ENCODE peak calls at places on chromosomes 11 and 22, in four cellular contexts. Y is GM12878, K is HepG2, M is K562. T is an unnamed sample.

GRCh38 chr11:118615282-118615979 is 8.0 kb downstream of the PHLDB1 start:
- DNase-seq in M (no peak), K (peak), Y (no peak), T (no peak)

GRCh38 chr11:77197626-77198320 is 69.7 kb downstream of the MYO7A start:
- DNase-seq in Y (no peak), M (no peak), K (no peak), T (no peak)

GRCh38 chr11:46249103-46249942 is 28.1 kb upstream of the CREB3L1 start:
- DNase-seq in K (no peak), M (peak), Y (no peak), T (no peak)

GRCh38 chr11:68145120-68145866 is 24.1 kb upstream of the CHKA start:
- DNase-seq in M (no peak), Y (no peak), K (peak), T (no peak)

GRCh38 chr22:21594865-21595452 is 27.4 kb downstream of the UBE2L3 start:
- DNase-seq in K (no peak), Y (no peak), M (no peak), T (no peak)

GRCh38 chr11:65209711-65210360 is 28.1 kb downstream of the CAPN1 start:
- DNase-seq in Y (no peak), K (no peak), M (no peak), T (no peak)

GRCh38 chr11:67371549-67372231 is 1.7 kb downstream of the CLCF1 start:
- DNase-seq in K (peak), M (peak), Y (no peak), T (peak)

GRCh38 chr22:48825802-48826520 is 1001.7 kb downstream of the BRD1 start:
- DNase-seq in K (no peak), M (no peak), Y (no peak), T (no peak)

GRCh38 chr11:33868646-33869461 is 23.0 kb downstream of the LMO2 start:
- DNase-seq in M (peak), Y (no peak), K (no peak), T (no peak)

GRCh38 chr11:73344191-73344607 is 32.0 kb upstream of the RELT start:
- DNase-seq in Y (no peak), M (no peak), K (no peak), T (no peak)

GRCh38 chr11:60950024-60950423 is 2.0 kb downstream of the SLC15A3 start:
- DNase-seq in Y (no peak), M (no peak), K (no peak), T (no peak)

GRCh38 chr11:60951611-60951908 is 416 bp downstream of the SLC15A3 start:
- DNase-seq in K (no peak), Y (no peak), M (no peak), T (no peak)

GRCh38 chr11:60952742-60953170 is 780 bp upstream of the SLC15A3 start:
- DNase-seq in K (no peak), M (no peak), Y (no peak), T (no peak)

GRCh38 chr11:60951909-60952741 is at the start of gene SLC15A3:
- DNase-seq in K (no peak), Y (peak), M (no peak), T (no peak)

GRCh38 chr11:60950933-60951610 is 904 bp downstream of the SLC15A3 start:
- DNase-seq in M (no peak), K (no peak), Y (no peak), T (no peak)
- TF ChIP-seq FOXK2 in M (no peak), K (no peak), Y (no peak), T (no peak)

GRCh38 chr22:45602004-45602733 is 69.5 kb upstream of the ATXN10 start:
- DNase-seq in Y (no peak), K (no peak), M (no peak), T (no peak)

GRCh38 chr22:45600791-45601730 is 70.6 kb upstream of the ATXN10 start:
- DNase-seq in Y (no peak), M (no peak), K (no peak), T (no peak)

GRCh38 chr22:45603631-45604030 is 68.0 kb upstream of the ATXN10 start:
- DNase-seq in M (no peak), Y (no peak), K (no peak), T (no peak)

GRCh38 chr22:45604239-45604711 is 67.4 kb upstream of the ATXN10 start:
- DNase-seq in M (no peak), K (no peak), Y (no peak), T (no peak)

DNA sequence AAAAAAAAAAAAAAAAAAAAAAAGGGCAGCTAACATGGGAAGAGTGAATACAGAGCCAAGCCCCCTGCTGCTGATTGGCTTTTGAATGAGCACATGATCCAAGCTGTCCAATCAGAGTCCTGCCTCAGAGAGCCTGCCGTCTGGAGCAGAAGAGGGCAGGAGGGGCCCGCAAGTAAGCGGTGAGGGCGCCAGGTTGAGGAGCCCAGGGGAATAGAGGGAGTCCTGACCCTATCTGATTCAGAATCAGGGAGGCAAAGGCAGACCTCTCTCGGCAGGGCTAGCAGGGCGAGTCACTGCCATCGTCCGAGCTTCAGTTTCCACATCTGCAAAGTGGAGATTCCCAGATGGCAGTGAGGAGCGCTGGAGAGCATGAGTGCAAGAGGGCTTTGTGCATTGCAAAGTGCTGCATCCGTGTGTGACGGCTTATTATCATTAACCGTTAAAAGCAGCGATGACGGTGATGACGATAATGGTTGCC is 68.8 kb upstream of the ATXN10 start:
- DNase-seq in Y (no peak), M (peak), K (peak), T (peak)
- TF ChIP-seq FOXK2 in Y (no peak), M (no peak), K (no peak), T (no peak)

DNA sequence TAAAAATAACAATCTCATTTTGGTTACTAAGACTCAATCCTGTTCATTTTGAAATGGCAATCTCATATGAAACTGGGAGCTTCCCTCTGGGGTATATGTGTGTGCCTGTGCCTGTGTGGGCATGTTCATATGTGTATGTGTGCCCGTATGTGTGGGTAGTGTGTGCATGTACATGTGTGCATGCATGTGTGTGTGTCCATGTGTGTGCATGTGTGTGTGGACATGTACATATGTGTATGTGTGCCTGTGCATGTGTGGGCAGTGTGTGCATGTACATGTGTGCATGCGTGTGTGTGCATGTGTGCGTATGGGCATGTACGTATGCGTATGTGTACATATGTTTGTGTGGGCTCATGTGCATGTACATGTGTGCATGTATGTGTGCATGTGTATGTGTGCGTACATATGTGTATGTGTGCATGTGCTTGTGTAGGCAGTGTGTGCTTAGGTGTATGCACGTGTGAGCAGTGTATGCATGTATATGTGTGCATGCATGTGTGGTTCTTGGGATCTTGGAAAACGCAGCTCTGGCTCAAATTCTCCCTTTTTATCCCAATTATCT is 24.5 kb upstream of the CACNG2 start:
- DNase-seq in Y (no peak), M (no peak), K (no peak), T (no peak)
- TF ChIP-seq FOXK2 in Y (no peak), M (no peak), K (no peak), T (no peak)

DNA sequence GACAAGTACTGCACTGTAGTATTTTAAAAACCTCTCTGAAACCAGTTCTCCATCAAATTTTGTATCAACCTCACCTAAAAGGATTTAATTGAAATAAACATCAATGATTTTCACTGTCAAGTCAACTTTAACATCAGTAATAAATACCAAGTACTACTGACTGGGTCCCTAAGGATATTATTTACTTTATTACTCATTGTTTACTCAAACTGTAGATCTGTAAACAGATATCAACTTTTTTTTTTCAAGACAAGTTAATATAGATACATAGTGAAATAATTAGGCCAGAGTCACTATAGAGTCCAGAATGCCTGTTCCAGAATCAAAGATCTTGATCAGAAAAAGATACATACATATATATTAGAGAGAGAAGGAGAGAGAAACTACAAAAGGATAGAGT is 1.6 kb downstream of the RNF141 start:
- DNase-seq in K (peak), M (no peak), Y (no peak), T (no peak)
- TF ChIP-seq FOXK2 in K (no peak), M (no peak), Y (no peak), T (no peak)

GRCh38 chr11:29712616-29713015 is 304.2 kb downstream of the KCNA4 start:
- DNase-seq in M (no peak), Y (no peak), K (no peak), T (no peak)

GRCh38 chr11:29713831-29714320 is 303.0 kb downstream of the KCNA4 start:
- DNase-seq in K (no peak), M (no peak), Y (no peak), T (no peak)

GRCh38 chr11:29707924-29708323 is 308.9 kb downstream of the KCNA4 start:
- DNase-seq in K (no peak), Y (no peak), M (no peak), T (no peak)
- TF ChIP-seq FOXK2 in K (no peak), Y (no peak), M (no peak), T (no peak)

DNA sequence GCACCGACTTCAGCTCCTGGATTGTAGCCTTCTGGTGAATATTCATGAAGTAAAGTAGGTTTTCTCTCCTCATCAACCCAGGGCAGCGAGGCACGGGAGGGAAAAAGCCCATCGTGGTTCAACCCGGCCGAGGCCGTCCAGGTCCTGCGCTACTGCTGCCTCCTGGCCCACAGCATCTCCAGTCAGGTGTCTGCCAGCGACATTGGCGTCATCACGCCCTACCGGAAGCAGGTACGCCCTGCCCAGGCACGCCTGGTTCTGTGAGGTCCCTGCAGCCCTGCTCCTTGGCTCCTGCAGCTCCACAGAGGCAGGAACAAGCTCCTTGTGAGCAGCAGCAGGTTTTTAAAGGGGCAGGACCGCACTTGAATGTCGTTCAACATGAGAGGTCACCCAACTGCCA is 12.6 kb upstream of the PANX2 start:
- DNase-seq in K (no peak), Y (no peak), M (no peak), T (no peak)
- TF ChIP-seq FOXK2 in K (no peak), Y (no peak), M (no peak), T (no peak)

DNA sequence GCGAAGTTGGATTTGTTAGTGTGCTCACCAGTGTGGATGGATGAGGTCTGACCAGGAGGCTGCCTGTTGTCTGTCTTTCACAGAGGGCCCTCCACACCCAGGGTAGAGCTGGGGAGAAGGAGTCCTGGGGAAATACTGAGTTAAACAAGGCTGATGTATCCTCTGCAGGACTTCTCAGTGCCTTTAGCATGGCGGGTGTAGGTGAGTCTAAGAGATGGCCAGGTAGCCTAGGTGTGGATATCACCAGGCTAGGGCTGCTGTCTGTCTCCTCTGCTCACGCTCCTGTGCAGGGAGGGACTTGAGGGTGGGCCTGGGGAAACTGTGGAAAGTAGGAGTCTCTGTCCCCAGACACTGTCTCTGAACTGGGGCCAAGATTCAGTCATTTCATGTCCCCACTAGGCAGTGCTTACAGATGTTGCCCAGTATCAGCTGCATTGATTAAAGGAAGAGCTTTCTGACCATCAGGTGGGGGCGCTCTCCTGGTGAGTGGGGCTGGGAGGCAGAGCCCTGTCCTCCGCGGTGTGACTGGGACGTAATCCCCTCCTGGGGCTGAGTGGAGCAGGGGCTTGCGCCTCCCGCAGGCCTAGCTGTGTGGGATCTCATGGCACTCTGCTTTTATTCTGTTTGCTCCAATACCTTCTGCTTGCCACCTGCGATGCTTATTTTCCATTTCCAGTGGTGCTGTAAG is 35.5 kb upstream of the CCDC188 start:
- DNase-seq in K (peak), Y (no peak), M (peak), T (peak)
- TF ChIP-seq FOXK2 in K (no peak), Y (no peak), M (no peak), T (no peak)

GRCh38 chr11:2257023-2257700 is 13.2 kb downstream of the ASCL2 start:
- DNase-seq in Y (no peak), K (no peak), M (no peak), T (no peak)

GRCh38 chr11:2258501-2259465 is 11.6 kb downstream of the ASCL2 start:
- DNase-seq in Y (no peak), K (no peak), M (no peak), T (peak)

GRCh38 chr11:2259466-2259830 is 10.9 kb downstream of the ASCL2 start:
- DNase-seq in M (no peak), K (no peak), Y (no peak), T (peak)

GRCh38 chr11:2259897-2260451 is 10.4 kb downstream of the ASCL2 start:
- DNase-seq in M (no peak), K (no peak), Y (no peak), T (peak)

GRCh38 chr11:2256293-2256913 is 14.0 kb downstream of the ASCL2 start:
- DNase-seq in K (no peak), Y (no peak), M (no peak), T (no peak)
- TF ChIP-seq FOXK2 in K (no peak), Y (no peak), M (no peak), T (no peak)

GRCh38 chr11:115298613-115299012 is 205.6 kb downstream of the CADM1 start:
- DNase-seq in Y (no peak), K (no peak), M (no peak), T (no peak)
- TF ChIP-seq FOXK2 in Y (no peak), K (no peak), M (no peak), T (no peak)

GRCh38 chr11:112498701-112499100 is 238.0 kb upstream of the PLET1 start:
- DNase-seq in K (no peak), M (no peak), Y (no peak), T (no peak)

GRCh38 chr11:112497826-112498225 is 237.2 kb upstream of the PLET1 start:
- DNase-seq in K (no peak), M (no peak), Y (no peak), T (no peak)

GRCh38 chr11:112503410-112503809 is 242.8 kb upstream of the PLET1 start:
- DNase-seq in M (no peak), Y (no peak), K (no peak), T (no peak)

GRCh38 chr11:112499908-112500204 is 239.2 kb upstream of the PLET1 start:
- DNase-seq in K (no peak), M (no peak), Y (no peak), T (no peak)

DNA sequence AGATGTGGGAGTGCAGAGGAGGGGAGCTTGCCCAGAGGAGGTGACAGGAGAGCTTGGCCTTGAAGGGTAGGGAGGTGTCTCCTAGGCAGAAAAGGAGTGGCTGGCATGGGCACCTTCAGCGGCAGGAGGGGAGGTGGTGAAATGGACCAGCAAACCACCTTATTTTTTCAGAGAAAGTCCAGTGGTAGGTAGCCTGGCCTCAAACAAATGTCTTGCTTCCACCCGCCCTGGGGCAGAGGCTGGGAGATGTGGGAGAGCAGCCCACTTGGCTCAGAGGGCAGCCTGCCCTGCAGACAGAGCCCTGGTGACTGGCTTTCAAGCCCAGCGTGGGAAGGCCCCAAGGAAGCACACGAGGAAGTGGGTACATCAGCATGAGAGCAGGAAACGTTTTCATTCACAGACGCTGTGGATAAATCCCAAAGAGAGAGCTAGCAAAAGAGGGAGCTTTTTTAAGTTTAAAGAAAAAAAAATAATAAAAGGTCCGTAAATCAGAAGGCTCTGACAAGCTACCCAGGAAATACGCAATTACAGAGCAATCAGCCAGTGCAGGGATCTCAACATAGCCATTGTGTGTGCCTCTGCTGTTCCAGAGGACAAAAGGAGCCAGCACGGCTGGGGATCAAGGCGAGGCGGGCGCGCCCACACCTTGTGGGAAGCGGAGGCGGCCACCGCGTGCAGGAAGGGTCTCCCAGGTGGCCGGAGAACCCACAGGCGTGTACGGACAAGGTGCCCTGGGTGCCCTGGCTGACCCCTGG is 238.7 kb upstream of the PLET1 start:
- DNase-seq in Y (no peak), K (no peak), M (no peak), T (no peak)
- TF ChIP-seq FOXK2 in Y (no peak), K (no peak), M (no peak), T (no peak)